ENCODE peak calls at places on chromosomes 3 and 15, in ten cellular contexts. One of them, this sample, is unnamed.

GRCh38 chr3:187788984-187789857 is 44.0 kb upstream of the BCL6 start:
- DNase-seq in left ventricle myocardium inferior: no peak
- DNase-seq in activated CD4-positive, alpha-beta T cell treated with anti-CD3 and anti-CD28 coated beads, Interleukin-2, amount 10 ng/mL, durations not matched to agents 7 days and 5 days: no peak
- DNase-seq in DMS 273 treated with DMSO at 0.1 percent for 48 hours: no peak
- DNase-seq in MCF 10A: no peak
- DNase-seq in heart left ventricle: no peak
- DNase-seq in effector CD4-positive, alpha-beta T cell: no peak
- DNase-seq in Calu3: no peak
- DNase-seq in memory B cell: no peak
- DNase-seq in sigmoid colon: no peak
- DNase-seq in this sample: no peak

GRCh38 chr3:150168694-150169093 is 198.0 kb upstream of the PFN2 start:
- DNase-seq in left ventricle myocardium inferior: peak; percentile 18
- DNase-seq in activated CD4-positive, alpha-beta T cell treated with anti-CD3 and anti-CD28 coated beads, Interleukin-2, amount 10 ng/mL, durations not matched to agents 7 days and 5 days: no peak
- DNase-seq in DMS 273 treated with DMSO at 0.1 percent for 48 hours: peak; percentile 12
- DNase-seq in MCF 10A: no peak
- DNase-seq in heart left ventricle: peak; percentile 70
- DNase-seq in effector CD4-positive, alpha-beta T cell: no peak
- DNase-seq in Calu3: no peak
- DNase-seq in memory B cell: no peak
- DNase-seq in sigmoid colon: peak; percentile 70
- DNase-seq in this sample: no peak

GRCh38 chr3:11434017-11434526 is 161.9 kb downstream of the ATG7 start:
- DNase-seq in left ventricle myocardium inferior: peak; percentile 55
- DNase-seq in activated CD4-positive, alpha-beta T cell treated with anti-CD3 and anti-CD28 coated beads, Interleukin-2, amount 10 ng/mL, durations not matched to agents 7 days and 5 days: no peak
- DNase-seq in DMS 273 treated with DMSO at 0.1 percent for 48 hours: no peak
- DNase-seq in MCF 10A: no peak
- DNase-seq in heart left ventricle: peak; percentile 57
- DNase-seq in effector CD4-positive, alpha-beta T cell: no peak
- DNase-seq in Calu3: no peak
- DNase-seq in memory B cell: no peak
- DNase-seq in sigmoid colon: peak; percentile 80
- DNase-seq in this sample: peak; percentile 73

GRCh38 chr3:34258271-34259015 is 460.0 kb downstream of the PDCD6IP start:
- DNase-seq in left ventricle myocardium inferior: no peak
- DNase-seq in activated CD4-positive, alpha-beta T cell treated with anti-CD3 and anti-CD28 coated beads, Interleukin-2, amount 10 ng/mL, durations not matched to agents 7 days and 5 days: no peak
- DNase-seq in DMS 273 treated with DMSO at 0.1 percent for 48 hours: no peak
- DNase-seq in MCF 10A: no peak
- DNase-seq in heart left ventricle: no peak
- DNase-seq in effector CD4-positive, alpha-beta T cell: no peak
- DNase-seq in Calu3: no peak
- DNase-seq in memory B cell: no peak
- DNase-seq in sigmoid colon: no peak
- DNase-seq in this sample: no peak

GRCh38 chr3:78041486-78041885 is 1001.6 kb downstream of the ROBO2 start:
- DNase-seq in left ventricle myocardium inferior: no peak
- DNase-seq in activated CD4-positive, alpha-beta T cell treated with anti-CD3 and anti-CD28 coated beads, Interleukin-2, amount 10 ng/mL, durations not matched to agents 7 days and 5 days: no peak
- DNase-seq in DMS 273 treated with DMSO at 0.1 percent for 48 hours: no peak
- DNase-seq in MCF 10A: peak; percentile 40
- DNase-seq in heart left ventricle: no peak
- DNase-seq in effector CD4-positive, alpha-beta T cell: no peak
- DNase-seq in Calu3: no peak
- DNase-seq in memory B cell: no peak
- DNase-seq in sigmoid colon: no peak
- DNase-seq in this sample: no peak

GRCh38 chr15:75451202-75451673 is 252 bp downstream of the SIN3A start:
- DNase-seq in left ventricle myocardium inferior: no peak
- DNase-seq in activated CD4-positive, alpha-beta T cell treated with anti-CD3 and anti-CD28 coated beads, Interleukin-2, amount 10 ng/mL, durations not matched to agents 7 days and 5 days: no peak
- DNase-seq in DMS 273 treated with DMSO at 0.1 percent for 48 hours: no peak
- DNase-seq in MCF 10A: no peak
- DNase-seq in heart left ventricle: no peak
- DNase-seq in effector CD4-positive, alpha-beta T cell: no peak
- DNase-seq in Calu3: no peak
- DNase-seq in memory B cell: no peak
- DNase-seq in sigmoid colon: no peak
- DNase-seq in this sample: no peak

GRCh38 chr15:67105065-67105951 is 39.9 kb downstream of the SMAD3 start:
- DNase-seq in left ventricle myocardium inferior: no peak
- DNase-seq in activated CD4-positive, alpha-beta T cell treated with anti-CD3 and anti-CD28 coated beads, Interleukin-2, amount 10 ng/mL, durations not matched to agents 7 days and 5 days: no peak
- DNase-seq in DMS 273 treated with DMSO at 0.1 percent for 48 hours: no peak
- DNase-seq in MCF 10A: peak; percentile 97
- DNase-seq in heart left ventricle: no peak
- DNase-seq in effector CD4-positive, alpha-beta T cell: no peak
- DNase-seq in Calu3: peak; percentile 88
- DNase-seq in memory B cell: no peak
- DNase-seq in sigmoid colon: peak; percentile 83
- DNase-seq in this sample: peak; percentile 85

GRCh38 chr3:125644036-125645025 is 49.0 kb upstream of the OSBPL11 start:
- DNase-seq in left ventricle myocardium inferior: peak; percentile 22
- DNase-seq in activated CD4-positive, alpha-beta T cell treated with anti-CD3 and anti-CD28 coated beads, Interleukin-2, amount 10 ng/mL, durations not matched to agents 7 days and 5 days: no peak
- DNase-seq in DMS 273 treated with DMSO at 0.1 percent for 48 hours: no peak
- DNase-seq in MCF 10A: peak; percentile 39
- DNase-seq in heart left ventricle: no peak
- DNase-seq in effector CD4-positive, alpha-beta T cell: no peak
- DNase-seq in Calu3: no peak
- DNase-seq in memory B cell: no peak
- DNase-seq in sigmoid colon: peak; percentile 79
- DNase-seq in this sample: no peak

GRCh38 chr3:141271279-141272033 is 39.8 kb downstream of the PXYLP1 start:
- DNase-seq in left ventricle myocardium inferior: no peak
- DNase-seq in activated CD4-positive, alpha-beta T cell treated with anti-CD3 and anti-CD28 coated beads, Interleukin-2, amount 10 ng/mL, durations not matched to agents 7 days and 5 days: no peak
- DNase-seq in DMS 273 treated with DMSO at 0.1 percent for 48 hours: no peak
- DNase-seq in MCF 10A: no peak
- DNase-seq in heart left ventricle: no peak
- DNase-seq in effector CD4-positive, alpha-beta T cell: no peak
- DNase-seq in Calu3: no peak
- DNase-seq in memory B cell: no peak
- DNase-seq in sigmoid colon: no peak
- DNase-seq in this sample: no peak

GRCh38 chr3:137962251-137962650 is 47.7 kb upstream of the CLDN18 start:
- DNase-seq in left ventricle myocardium inferior: no peak
- DNase-seq in activated CD4-positive, alpha-beta T cell treated with anti-CD3 and anti-CD28 coated beads, Interleukin-2, amount 10 ng/mL, durations not matched to agents 7 days and 5 days: no peak
- DNase-seq in DMS 273 treated with DMSO at 0.1 percent for 48 hours: no peak
- DNase-seq in MCF 10A: no peak
- DNase-seq in heart left ventricle: no peak
- DNase-seq in effector CD4-positive, alpha-beta T cell: no peak
- DNase-seq in Calu3: no peak
- DNase-seq in memory B cell: no peak
- DNase-seq in sigmoid colon: no peak
- DNase-seq in this sample: no peak

GRCh38 chr3:139934557-139935070 is 371 bp upstream of the CLSTN2 start:
- DNase-seq in left ventricle myocardium inferior: peak; percentile 69
- DNase-seq in activated CD4-positive, alpha-beta T cell treated with anti-CD3 and anti-CD28 coated beads, Interleukin-2, amount 10 ng/mL, durations not matched to agents 7 days and 5 days: no peak
- DNase-seq in DMS 273 treated with DMSO at 0.1 percent for 48 hours: peak; percentile 74
- DNase-seq in MCF 10A: no peak
- DNase-seq in heart left ventricle: peak; percentile 47
- DNase-seq in effector CD4-positive, alpha-beta T cell: no peak
- DNase-seq in Calu3: no peak
- DNase-seq in memory B cell: no peak
- DNase-seq in sigmoid colon: peak; percentile 73
- DNase-seq in this sample: peak; percentile 49

GRCh38 chr3:19025441-19025840 is 122.9 kb upstream of the KCNH8 start:
- DNase-seq in left ventricle myocardium inferior: no peak
- DNase-seq in activated CD4-positive, alpha-beta T cell treated with anti-CD3 and anti-CD28 coated beads, Interleukin-2, amount 10 ng/mL, durations not matched to agents 7 days and 5 days: no peak
- DNase-seq in DMS 273 treated with DMSO at 0.1 percent for 48 hours: no peak
- DNase-seq in MCF 10A: no peak
- DNase-seq in heart left ventricle: no peak
- DNase-seq in effector CD4-positive, alpha-beta T cell: no peak
- DNase-seq in Calu3: no peak
- DNase-seq in memory B cell: no peak
- DNase-seq in sigmoid colon: no peak
- DNase-seq in this sample: no peak

GRCh38 chr15:63156708-63157065 is 590 bp downstream of the RPS27L start:
- DNase-seq in left ventricle myocardium inferior: peak; percentile 28
- DNase-seq in activated CD4-positive, alpha-beta T cell treated with anti-CD3 and anti-CD28 coated beads, Interleukin-2, amount 10 ng/mL, durations not matched to agents 7 days and 5 days: peak; percentile 20
- DNase-seq in DMS 273 treated with DMSO at 0.1 percent for 48 hours: no peak
- DNase-seq in MCF 10A: peak; percentile 40
- DNase-seq in heart left ventricle: peak; percentile 41
- DNase-seq in effector CD4-positive, alpha-beta T cell: peak; percentile 3
- DNase-seq in Calu3: no peak
- DNase-seq in memory B cell: no peak
- DNase-seq in sigmoid colon: peak; percentile 73
- DNase-seq in this sample: no peak

GRCh38 chr3:43286886-43287301 is 554 bp downstream of the SNRK start:
- DNase-seq in left ventricle myocardium inferior: no peak
- DNase-seq in activated CD4-positive, alpha-beta T cell treated with anti-CD3 and anti-CD28 coated beads, Interleukin-2, amount 10 ng/mL, durations not matched to agents 7 days and 5 days: peak; percentile 30
- DNase-seq in DMS 273 treated with DMSO at 0.1 percent for 48 hours: no peak
- DNase-seq in MCF 10A: peak; percentile 29
- DNase-seq in heart left ventricle: no peak
- DNase-seq in effector CD4-positive, alpha-beta T cell: no peak
- DNase-seq in Calu3: peak; percentile 30
- DNase-seq in memory B cell: peak; percentile 14
- DNase-seq in sigmoid colon: no peak
- DNase-seq in this sample: no peak

GRCh38 chr15:44812029-44812517 is 75.7 kb downstream of the TRIM69 start:
- DNase-seq in left ventricle myocardium inferior: peak; percentile 26
- DNase-seq in activated CD4-positive, alpha-beta T cell treated with anti-CD3 and anti-CD28 coated beads, Interleukin-2, amount 10 ng/mL, durations not matched to agents 7 days and 5 days: no peak
- DNase-seq in DMS 273 treated with DMSO at 0.1 percent for 48 hours: peak; percentile 16
- DNase-seq in MCF 10A: peak; percentile 31
- DNase-seq in heart left ventricle: no peak
- DNase-seq in effector CD4-positive, alpha-beta T cell: no peak
- DNase-seq in Calu3: peak; percentile 51
- DNase-seq in memory B cell: no peak
- DNase-seq in sigmoid colon: no peak
- DNase-seq in this sample: no peak

GRCh38 chr3:104856743-104857142 is 510.0 kb upstream of the ALCAM start:
- DNase-seq in left ventricle myocardium inferior: no peak
- DNase-seq in activated CD4-positive, alpha-beta T cell treated with anti-CD3 and anti-CD28 coated beads, Interleukin-2, amount 10 ng/mL, durations not matched to agents 7 days and 5 days: no peak
- DNase-seq in DMS 273 treated with DMSO at 0.1 percent for 48 hours: no peak
- DNase-seq in MCF 10A: no peak
- DNase-seq in heart left ventricle: no peak
- DNase-seq in effector CD4-positive, alpha-beta T cell: no peak
- DNase-seq in Calu3: no peak
- DNase-seq in memory B cell: no peak
- DNase-seq in sigmoid colon: no peak
- DNase-seq in this sample: no peak

GRCh38 chr3:176106380-176106779 is 1090.9 kb downstream of the TBL1XR1 start:
- DNase-seq in left ventricle myocardium inferior: no peak
- DNase-seq in activated CD4-positive, alpha-beta T cell treated with anti-CD3 and anti-CD28 coated beads, Interleukin-2, amount 10 ng/mL, durations not matched to agents 7 days and 5 days: no peak
- DNase-seq in DMS 273 treated with DMSO at 0.1 percent for 48 hours: no peak
- DNase-seq in MCF 10A: no peak
- DNase-seq in heart left ventricle: no peak
- DNase-seq in effector CD4-positive, alpha-beta T cell: no peak
- DNase-seq in Calu3: no peak
- DNase-seq in memory B cell: no peak
- DNase-seq in sigmoid colon: no peak
- DNase-seq in this sample: no peak

GRCh38 chr3:47578119-47578630 is 490 bp downstream of the CSPG5 start:
- DNase-seq in left ventricle myocardium inferior: peak; percentile 28
- DNase-seq in activated CD4-positive, alpha-beta T cell treated with anti-CD3 and anti-CD28 coated beads, Interleukin-2, amount 10 ng/mL, durations not matched to agents 7 days and 5 days: peak; percentile 58
- DNase-seq in DMS 273 treated with DMSO at 0.1 percent for 48 hours: no peak
- DNase-seq in MCF 10A: no peak
- DNase-seq in heart left ventricle: peak; percentile 23
- DNase-seq in effector CD4-positive, alpha-beta T cell: peak; percentile 28
- DNase-seq in Calu3: peak; percentile 26
- DNase-seq in memory B cell: peak; percentile 28
- DNase-seq in sigmoid colon: no peak
- DNase-seq in this sample: peak; percentile 83

GRCh38 chr3:107117922-107118576 is 259.2 kb upstream of the CCDC54 start:
- DNase-seq in left ventricle myocardium inferior: no peak
- DNase-seq in activated CD4-positive, alpha-beta T cell treated with anti-CD3 and anti-CD28 coated beads, Interleukin-2, amount 10 ng/mL, durations not matched to agents 7 days and 5 days: peak; percentile 12
- DNase-seq in DMS 273 treated with DMSO at 0.1 percent for 48 hours: peak; percentile 37
- DNase-seq in MCF 10A: peak; percentile 65
- DNase-seq in heart left ventricle: peak; percentile 44
- DNase-seq in effector CD4-positive, alpha-beta T cell: no peak
- DNase-seq in Calu3: peak; percentile 59
- DNase-seq in memory B cell: no peak
- DNase-seq in sigmoid colon: no peak
- DNase-seq in this sample: no peak

GRCh38 chr3:42088803-42089520 is 2.2 kb upstream of the TRAK1 start:
- DNase-seq in left ventricle myocardium inferior: no peak
- DNase-seq in activated CD4-positive, alpha-beta T cell treated with anti-CD3 and anti-CD28 coated beads, Interleukin-2, amount 10 ng/mL, durations not matched to agents 7 days and 5 days: no peak
- DNase-seq in DMS 273 treated with DMSO at 0.1 percent for 48 hours: no peak
- DNase-seq in MCF 10A: no peak
- DNase-seq in heart left ventricle: no peak
- DNase-seq in effector CD4-positive, alpha-beta T cell: no peak
- DNase-seq in Calu3: no peak
- DNase-seq in memory B cell: no peak
- DNase-seq in sigmoid colon: no peak
- DNase-seq in this sample: no peak

GRCh38 chr3:45688194-45688881 is 858 bp upstream of the SACM1L start:
- DNase-seq in left ventricle myocardium inferior: no peak
- DNase-seq in activated CD4-positive, alpha-beta T cell treated with anti-CD3 and anti-CD28 coated beads, Interleukin-2, amount 10 ng/mL, durations not matched to agents 7 days and 5 days: peak; percentile 17
- DNase-seq in DMS 273 treated with DMSO at 0.1 percent for 48 hours: peak; percentile 52
- DNase-seq in MCF 10A: peak; percentile 44
- DNase-seq in heart left ventricle: no peak
- DNase-seq in effector CD4-positive, alpha-beta T cell: no peak
- DNase-seq in Calu3: peak; percentile 37
- DNase-seq in memory B cell: no peak
- DNase-seq in sigmoid colon: no peak
- DNase-seq in this sample: no peak

GRCh38 chr15:70415330-70415884 is 317.7 kb upstream of the TLE3 start:
- DNase-seq in left ventricle myocardium inferior: no peak
- DNase-seq in activated CD4-positive, alpha-beta T cell treated with anti-CD3 and anti-CD28 coated beads, Interleukin-2, amount 10 ng/mL, durations not matched to agents 7 days and 5 days: no peak
- DNase-seq in DMS 273 treated with DMSO at 0.1 percent for 48 hours: no peak
- DNase-seq in MCF 10A: no peak
- DNase-seq in heart left ventricle: no peak
- DNase-seq in effector CD4-positive, alpha-beta T cell: no peak
- DNase-seq in Calu3: no peak
- DNase-seq in memory B cell: no peak
- DNase-seq in sigmoid colon: no peak
- DNase-seq in this sample: no peak

GRCh38 chr15:78208887-78209645 is 25.3 kb downstream of the ACSBG1 start:
- DNase-seq in left ventricle myocardium inferior: no peak
- DNase-seq in activated CD4-positive, alpha-beta T cell treated with anti-CD3 and anti-CD28 coated beads, Interleukin-2, amount 10 ng/mL, durations not matched to agents 7 days and 5 days: peak; percentile 3
- DNase-seq in DMS 273 treated with DMSO at 0.1 percent for 48 hours: no peak
- DNase-seq in MCF 10A: no peak
- DNase-seq in heart left ventricle: no peak
- DNase-seq in effector CD4-positive, alpha-beta T cell: no peak
- DNase-seq in Calu3: peak; percentile 75
- DNase-seq in memory B cell: no peak
- DNase-seq in sigmoid colon: no peak
- DNase-seq in this sample: no peak

GRCh38 chr15:73767794-73768501 is 14.8 kb upstream of the INSYN1 start:
- DNase-seq in left ventricle myocardium inferior: no peak
- DNase-seq in activated CD4-positive, alpha-beta T cell treated with anti-CD3 and anti-CD28 coated beads, Interleukin-2, amount 10 ng/mL, durations not matched to agents 7 days and 5 days: no peak
- DNase-seq in DMS 273 treated with DMSO at 0.1 percent for 48 hours: no peak
- DNase-seq in MCF 10A: no peak
- DNase-seq in heart left ventricle: no peak
- DNase-seq in effector CD4-positive, alpha-beta T cell: no peak
- DNase-seq in Calu3: no peak
- DNase-seq in memory B cell: no peak
- DNase-seq in sigmoid colon: no peak
- DNase-seq in this sample: no peak

GRCh38 chr15:98715401-98715800 is 67.1 kb downstream of the IGF1R start:
- DNase-seq in left ventricle myocardium inferior: no peak
- DNase-seq in activated CD4-positive, alpha-beta T cell treated with anti-CD3 and anti-CD28 coated beads, Interleukin-2, amount 10 ng/mL, durations not matched to agents 7 days and 5 days: no peak
- DNase-seq in DMS 273 treated with DMSO at 0.1 percent for 48 hours: no peak
- DNase-seq in MCF 10A: no peak
- DNase-seq in heart left ventricle: no peak
- DNase-seq in effector CD4-positive, alpha-beta T cell: no peak
- DNase-seq in Calu3: no peak
- DNase-seq in memory B cell: no peak
- DNase-seq in sigmoid colon: no peak
- DNase-seq in this sample: no peak

GRCh38 chr15:68561146-68561545 is 17.6 kb upstream of the CORO2B start:
- DNase-seq in left ventricle myocardium inferior: no peak
- DNase-seq in activated CD4-positive, alpha-beta T cell treated with anti-CD3 and anti-CD28 coated beads, Interleukin-2, amount 10 ng/mL, durations not matched to agents 7 days and 5 days: no peak
- DNase-seq in DMS 273 treated with DMSO at 0.1 percent for 48 hours: peak; percentile 70
- DNase-seq in MCF 10A: no peak
- DNase-seq in heart left ventricle: no peak
- DNase-seq in effector CD4-positive, alpha-beta T cell: no peak
- DNase-seq in Calu3: no peak
- DNase-seq in memory B cell: no peak
- DNase-seq in sigmoid colon: peak; percentile 56
- DNase-seq in this sample: no peak

GRCh38 chr15:39028069-39028468 is 463.5 kb upstream of the RASGRP1 start:
- DNase-seq in left ventricle myocardium inferior: peak; percentile 22
- DNase-seq in activated CD4-positive, alpha-beta T cell treated with anti-CD3 and anti-CD28 coated beads, Interleukin-2, amount 10 ng/mL, durations not matched to agents 7 days and 5 days: no peak
- DNase-seq in DMS 273 treated with DMSO at 0.1 percent for 48 hours: no peak
- DNase-seq in MCF 10A: peak; percentile 68
- DNase-seq in heart left ventricle: no peak
- DNase-seq in effector CD4-positive, alpha-beta T cell: no peak
- DNase-seq in Calu3: peak; percentile 0
- DNase-seq in memory B cell: no peak
- DNase-seq in sigmoid colon: peak; percentile 65
- DNase-seq in this sample: peak; percentile 59

GRCh38 chr15:80026310-80026709 is 33.2 kb upstream of the ZFAND6 start:
- DNase-seq in left ventricle myocardium inferior: no peak
- DNase-seq in activated CD4-positive, alpha-beta T cell treated with anti-CD3 and anti-CD28 coated beads, Interleukin-2, amount 10 ng/mL, durations not matched to agents 7 days and 5 days: no peak
- DNase-seq in DMS 273 treated with DMSO at 0.1 percent for 48 hours: no peak
- DNase-seq in MCF 10A: no peak
- DNase-seq in heart left ventricle: no peak
- DNase-seq in effector CD4-positive, alpha-beta T cell: no peak
- DNase-seq in Calu3: no peak
- DNase-seq in memory B cell: no peak
- DNase-seq in sigmoid colon: no peak
- DNase-seq in this sample: no peak

This sample was measured in aorta.